ENCODE peak calls at places on chromosome 11, in seven cellular contexts. A, N, K, W, U, V and O are unnamed samples.

GRCh38 chr11:83641511-83641910 is 355.3 kb upstream of the CCDC90B start:
- DNase-seq in K (no peak), U (no peak), A (peak), V (no peak), W (no peak), N (peak), O (peak)

GRCh38 chr11:9710852-9711251 is 47.0 kb downstream of the SWAP70 start:
- DNase-seq in W (no peak), U (no peak), K (no peak), A (no peak), N (no peak), V (no peak), O (no peak)

GRCh38 chr11:84384637-84385227 is 1098.6 kb upstream of the CCDC90B start:
- DNase-seq in U (peak), N (peak), K (no peak), A (peak), V (no peak), W (no peak), O (no peak)

GRCh38 chr11:30758946-30759501 is 172.9 kb upstream of the MPPED2 start:
- DNase-seq in N (no peak), W (no peak), U (no peak), A (no peak), K (no peak), V (no peak), O (no peak)

GRCh38 chr11:109864834-109865557 is 228.2 kb upstream of the ZC3H12C start:
- DNase-seq in W (no peak), V (no peak), K (no peak), A (no peak), N (peak), U (peak), O (no peak)

GRCh38 chr11:121591405-121592033 is 138.8 kb upstream of the SORL1-AS1 start:
- DNase-seq in W (no peak), U (peak), V (no peak), K (peak), N (peak), A (peak), O (no peak)

GRCh38 chr11:113026778-113027177 is 65.6 kb downstream of the NCAM1 start:
- DNase-seq in A (no peak), N (no peak), W (no peak), K (no peak), V (no peak), U (no peak), O (no peak)

GRCh38 chr11:118565062-118565461 is 669 bp downstream of the IFT46 start:
- DNase-seq in W (no peak), K (no peak), V (no peak), A (no peak), N (peak), U (peak), O (peak)

GRCh38 chr11:70880416-70880815 is 372.0 kb downstream of the SHANK2 start:
- DNase-seq in K (no peak), U (no peak), W (no peak), V (no peak), A (no peak), N (no peak), O (no peak)

GRCh38 chr11:74311352-74311926 is at the start of gene P4HA3:
- DNase-seq in V (peak), A (peak), W (peak), N (peak), K (no peak), U (peak), O (peak)

GRCh38 chr11:59221438-59221837 is 8.7 kb upstream of the MPEG1 start:
- DNase-seq in U (peak), V (no peak), K (no peak), W (no peak), A (no peak), N (peak), O (no peak)

GRCh38 chr11:69335461-69336386 is 41.8 kb downstream of the MYEOV start:
- DNase-seq in U (no peak), K (no peak), W (peak), V (no peak), A (no peak), N (no peak), O (no peak)

GRCh38 chr11:75474240-75474639 is 41.2 kb upstream of the KLHL35 start:
- DNase-seq in N (peak), V (no peak), K (no peak), W (no peak), U (no peak), A (no peak), O (no peak)

GRCh38 chr11:109275931-109276330 is 146.1 kb upstream of the C11orf87 start:
- DNase-seq in W (no peak), K (no peak), V (no peak), N (no peak), A (no peak), U (no peak), O (no peak)

GRCh38 chr11:94876222-94876621 is 97.1 kb downstream of the CWC15 start:
- DNase-seq in K (no peak), W (no peak), U (no peak), V (no peak), N (no peak), A (no peak), O (no peak)

GRCh38 chr11:83863272-83863671 is 577.1 kb upstream of the CCDC90B start:
- DNase-seq in N (no peak), W (no peak), A (no peak), V (no peak), U (no peak), K (no peak), O (no peak)

GRCh38 chr11:725624-726202 is 19.7 kb downstream of the EPS8L2 start:
- DNase-seq in N (no peak), W (peak), A (peak), V (no peak), U (no peak), K (no peak), O (no peak)

GRCh38 chr11:61695917-61696316 is 15.7 kb downstream of the DAGLA start:
- DNase-seq in K (no peak), N (peak), W (peak), V (peak), A (no peak), U (peak), O (peak)

GRCh38 chr11:1770061-1770460 is 6.3 kb upstream of the CTSD start:
- DNase-seq in A (no peak), U (no peak), V (no peak), W (no peak), K (no peak), N (no peak), O (no peak)